ENCODE peak calls at places on chromosome 17, in five cellular contexts. N is IMR-90, I is H1, W is neuronal stem cell, S is mesenchymal stem cell. A is an unnamed sample.

GRCh38 chr17:20141201-20141999 is 132.2 kb downstream of the SPECC1 start:
- DNase-seq in I (no peak), W (no peak), N (no peak), S (peak), A (peak)

GRCh38 chr17:151886-152859 is 14.8 kb downstream of the SCGB1C2 start:
- DNase-seq in N (peak), S (peak), W (no peak), I (peak), A (no peak)

GRCh38 chr17:78672880-78673371 is 95.7 kb upstream of the DNAH17 start:
- DNase-seq in W (no peak), S (peak), N (no peak), I (no peak), A (no peak)

GRCh38 chr17:67687541-67687940 is 30.2 kb upstream of the NOL11 start:
- DNase-seq in W (no peak), S (no peak), N (no peak), I (no peak), A (no peak)

GRCh38 chr17:50943575-50943933 is 77.4 kb upstream of the TOB1 start:
- DNase-seq in N (no peak), S (no peak), I (no peak), W (no peak), A (no peak)

GRCh38 chr17:43175213-43176118 is 4.5 kb downstream of the NBR1 start:
- DNase-seq in N (peak), I (no peak), W (no peak), S (peak), A (peak)

GRCh38 chr17:64477849-64478248 is 19.0 kb downstream of the POLG2 start:
- DNase-seq in W (no peak), N (peak), I (no peak), S (no peak), A (no peak)

GRCh38 chr17:6465206-6466003 is 21.1 kb downstream of the PIMREG start:
- DNase-seq in W (no peak), S (no peak), I (no peak), N (no peak), A (no peak)

GRCh38 chr17:67434061-67434525 is 57.0 kb downstream of the PITPNC1 start:
- DNase-seq in I (no peak), N (no peak), S (no peak), W (no peak), A (no peak)

GRCh38 chr17:45043813-45044540 is 7.5 kb downstream of the DCAKD start:
- DNase-seq in S (no peak), W (no peak), N (no peak), I (no peak), A (no peak)

GRCh38 chr17:51764387-51764971 is 394.0 kb downstream of the CA10 start:
- DNase-seq in S (peak), I (peak), W (peak), N (peak), A (peak)

GRCh38 chr17:66397486-66397885 is 95.1 kb downstream of the PRKCA start:
- DNase-seq in W (no peak), N (no peak), S (no peak), I (no peak), A (no peak)

GRCh38 chr17:9906616-9907015 is 1.5 kb upstream of the RCVRN start:
- DNase-seq in W (no peak), I (no peak), S (no peak), N (no peak), A (no peak)

GRCh38 chr17:419073-419735 is 66.6 kb upstream of the RPH3AL start:
- DNase-seq in W (no peak), S (no peak), I (no peak), N (no peak), A (no peak)

GRCh38 chr17:73045722-73046121 is 46.8 kb downstream of the SLC39A11 start:
- DNase-seq in S (no peak), W (no peak), I (no peak), N (no peak), A (no peak)

GRCh38 chr17:69672924-69673323 is 258.4 kb downstream of the MAP2K6 start:
- DNase-seq in N (peak), S (peak), I (no peak), W (no peak), A (peak)

GRCh38 chr17:50024808-50025207 is 29.8 kb upstream of the DLX3 start:
- DNase-seq in I (no peak), S (no peak), W (no peak), N (no peak), A (no peak)

GRCh38 chr17:40442392-40443195 is 656 bp upstream of the IGFBP4 start:
- DNase-seq in I (no peak), S (peak), N (peak), W (no peak), A (peak)

GRCh38 chr17:1880851-1881630 is 51.2 kb downstream of the RPA1 start:
- DNase-seq in N (peak), W (peak), I (no peak), S (no peak), A (no peak)

GRCh38 chr17:27396941-27397340 is 59.3 kb upstream of the KSR1 start:
- DNase-seq in I (no peak), N (peak), W (no peak), S (peak), A (peak)

GRCh38 chr17:63844293-63844672 is 1.8 kb upstream of the SMARCD2 start:
- DNase-seq in W (no peak), S (no peak), I (no peak), N (no peak), A (no peak)

GRCh38 chr17:82497483-82498405 is 21.8 kb upstream of the FOXK2 start:
- DNase-seq in N (peak), W (peak), I (peak), S (peak), A (peak)

GRCh38 chr17:65332779-65333178 is 195.6 kb downstream of the RGS9 start:
- DNase-seq in W (no peak), N (no peak), S (no peak), I (no peak), A (no peak)

GRCh38 chr17:78993241-78993956 is 13.7 kb upstream of the LGALS3BP start:
- DNase-seq in I (peak), N (peak), S (peak), W (peak), A (peak)

GRCh38 chr17:79648181-79648831 is 37.5 kb upstream of the RBFOX3 start:
- DNase-seq in N (no peak), I (peak), W (no peak), S (no peak), A (no peak)

GRCh38 chr17:81867123-81867951 is 3.8 kb downstream of the ARHGDIA start:
- DNase-seq in S (peak), N (peak), I (peak), W (no peak), A (no peak)

GRCh38 chr17:72974605-72975232 is 117.8 kb downstream of the SLC39A11 start:
- DNase-seq in W (no peak), I (no peak), N (peak), S (peak), A (no peak)

GRCh38 chr17:80918731-80919130 is 72.9 kb upstream of the CHMP6 start:
- DNase-seq in N (no peak), I (no peak), S (no peak), W (no peak), A (no peak)

GRCh38 chr17:37527249-37527851 is 37.7 kb downstream of the DUSP14 start:
- DNase-seq in I (peak), N (peak), S (peak), W (peak), A (peak)

GRCh38 chr17:2900842-2901241 is 104.6 kb downstream of the RAP1GAP2 start:
- DNase-seq in S (no peak), I (no peak), W (no peak), N (no peak), A (no peak)

GRCh38 chr17:63702223-63702577 is 2.3 kb upstream of the LIMD2 start:
- DNase-seq in I (no peak), W (no peak), S (no peak), N (no peak), A (no peak)

GRCh38 chr17:78391843-78392242 is 13.4 kb downstream of the PGS1 start:
- DNase-seq in I (no peak), W (no peak), N (peak), S (peak), A (peak)

GRCh38 chr17:67390646-67391480 is 13.8 kb downstream of the PITPNC1 start:
- DNase-seq in W (no peak), S (peak), I (no peak), N (peak), A (no peak)

GRCh38 chr17:5405400-5405799 is 14.1 kb downstream of the NUP88 start:
- DNase-seq in N (no peak), I (no peak), W (no peak), S (no peak), A (no peak)

GRCh38 chr17:15091825-15092224 is 173.3 kb downstream of the PMP22 start:
- DNase-seq in N (no peak), S (no peak), W (no peak), I (no peak), A (no peak)

GRCh38 chr17:80474933-80475915 is 1.2 kb downstream of the NPTX1 start:
- DNase-seq in W (no peak), S (no peak), I (peak), N (no peak), A (no peak)

GRCh38 chr17:65062168-65062915 is 5.8 kb upstream of the GNA13 start:
- DNase-seq in N (no peak), I (no peak), S (peak), W (no peak), A (peak)

GRCh38 chr17:43940630-43941029 is 1.6 kb downstream of the PPY start:
- DNase-seq in N (peak), S (peak), I (peak), W (peak), A (peak)

GRCh38 chr17:38428643-38429371 is 543 bp downstream of the ARHGAP23 start:
- DNase-seq in S (peak), N (peak), I (peak), W (no peak), A (no peak)

GRCh38 chr17:48103379-48103715 is 2.1 kb upstream of the CBX1 start:
- DNase-seq in S (no peak), N (no peak), W (no peak), I (no peak), A (no peak)

GRCh38 chr17:48102700-48103378 is 1.6 kb upstream of the CBX1 start:
- DNase-seq in I (no peak), S (no peak), N (no peak), W (no peak), A (no peak)

GRCh38 chr17:48100591-48101011 is 677 bp downstream of the CBX1 start:
- DNase-seq in S (peak), N (peak), I (peak), W (no peak), A (peak)

GRCh38 chr17:48100160-48100559 is 1.1 kb downstream of the CBX1 start:
- DNase-seq in N (peak), S (peak), W (no peak), I (no peak), A (peak)

DNA sequence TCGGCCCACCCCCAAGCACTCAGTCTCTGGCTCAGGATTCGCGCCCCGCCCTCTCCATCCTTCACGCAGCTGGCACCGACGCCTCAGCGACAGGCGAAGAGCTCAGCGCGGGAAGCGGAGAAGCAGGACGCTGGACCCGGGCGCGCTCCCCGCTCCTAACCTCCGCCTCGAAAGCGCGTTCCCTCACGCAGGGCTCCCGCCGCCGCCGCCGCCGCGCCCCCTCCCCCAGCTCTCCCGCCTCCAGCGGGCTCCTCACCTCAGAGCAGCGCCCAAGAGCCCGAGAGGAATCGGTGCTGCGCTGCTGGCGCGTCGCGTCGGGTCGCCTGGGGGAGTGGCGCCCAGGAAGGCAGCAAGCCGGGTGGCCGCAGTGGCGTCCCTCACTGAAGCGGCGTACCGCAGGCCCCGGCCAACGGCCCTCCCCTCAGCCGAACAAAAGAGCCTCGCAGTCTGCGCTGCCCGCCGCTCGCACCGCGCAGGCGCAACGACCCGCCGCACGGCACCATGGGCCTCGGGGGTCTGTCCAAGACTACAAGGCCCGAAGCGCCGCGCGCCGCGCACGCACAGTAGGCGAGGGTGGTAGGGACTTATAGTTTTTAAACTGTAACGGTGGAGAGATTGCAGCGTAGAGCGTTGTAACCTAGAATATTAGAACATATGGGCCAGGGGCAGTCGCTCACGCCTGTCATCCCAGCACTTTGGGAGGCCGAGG is at the start of gene CBX1:
- DNase-seq in I (peak), W (peak), N (peak), S (peak), A (peak)
- H3K14ac ChIP-seq in I (no peak), W (peak), N (peak), S (no peak), A (peak)

GRCh38 chr17:42112552-42113176 is at the start of gene DHX58:
- DNase-seq in N (peak), W (no peak), S (peak), I (no peak), A (peak)
- H3K4me3 ChIP-seq in N (peak), W (no peak), S (no peak), I (no peak), A (no peak)

DNA sequence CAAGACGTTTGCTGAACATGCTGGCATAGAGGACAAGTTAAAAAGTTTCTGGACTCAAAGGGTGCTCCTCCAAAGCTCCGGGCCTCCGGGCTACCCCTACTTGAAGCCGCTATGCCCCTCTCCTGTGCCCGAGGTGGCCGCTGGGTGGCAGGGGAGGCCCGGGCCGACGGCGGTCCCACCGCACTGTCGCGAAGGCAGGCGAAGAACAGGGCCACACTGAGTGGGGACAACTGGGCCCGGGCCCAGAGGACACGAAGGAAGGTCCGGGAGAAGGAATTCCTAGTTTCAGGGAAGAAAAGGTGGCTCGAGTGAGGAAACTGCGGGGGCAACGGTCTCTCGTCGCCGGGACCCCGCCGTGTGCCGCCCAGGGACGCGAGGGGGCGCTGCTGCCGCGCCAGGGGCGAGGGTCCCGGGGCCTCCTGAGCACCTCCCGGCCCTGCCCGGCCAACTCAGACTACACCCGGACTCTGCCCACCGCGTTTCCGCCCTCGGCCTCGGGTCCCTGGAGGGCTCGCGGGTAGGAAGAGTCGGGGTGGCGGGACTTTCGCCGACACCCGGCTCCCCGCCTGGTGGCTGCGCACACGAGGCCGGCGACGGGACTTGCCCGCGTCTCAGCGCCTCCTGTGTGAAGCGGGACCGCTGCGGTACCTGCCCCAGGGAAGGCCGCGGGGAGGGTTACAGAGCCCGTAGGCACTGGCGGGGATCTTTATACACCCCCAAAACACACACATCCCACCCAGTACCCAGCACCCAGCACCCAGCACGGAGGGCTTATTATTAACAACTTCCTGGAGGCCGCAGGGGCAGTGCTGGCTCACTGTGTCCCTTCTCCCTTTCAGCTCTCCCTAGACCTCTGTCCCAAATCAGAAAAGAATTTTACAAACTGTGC is 772 bp upstream of the CHCT1 start:
- DNase-seq in W (peak), N (peak), I (peak), S (peak), A (peak)
- H3K14ac ChIP-seq in W (peak), N (no peak), I (peak), S (no peak), A (peak)

GRCh38 chr17:74922172-74922571 is 883 bp downstream of the USH1G start:
- DNase-seq in S (no peak), I (no peak), N (no peak), W (no peak), A (no peak)

GRCh38 chr17:74925242-74925641 is 1.2 kb downstream of the OTOP2 start:
- DNase-seq in N (no peak), S (no peak), W (no peak), I (no peak), A (no peak)

GRCh38 chr17:74924250-74924948 is at the start of gene OTOP2:
- DNase-seq in S (no peak), W (no peak), I (peak), N (no peak), A (no peak)

GRCh38 chr17:74922694-74923537 is at the start of gene USH1G:
- DNase-seq in S (no peak), N (no peak), I (peak), W (no peak), A (peak)

DNA sequence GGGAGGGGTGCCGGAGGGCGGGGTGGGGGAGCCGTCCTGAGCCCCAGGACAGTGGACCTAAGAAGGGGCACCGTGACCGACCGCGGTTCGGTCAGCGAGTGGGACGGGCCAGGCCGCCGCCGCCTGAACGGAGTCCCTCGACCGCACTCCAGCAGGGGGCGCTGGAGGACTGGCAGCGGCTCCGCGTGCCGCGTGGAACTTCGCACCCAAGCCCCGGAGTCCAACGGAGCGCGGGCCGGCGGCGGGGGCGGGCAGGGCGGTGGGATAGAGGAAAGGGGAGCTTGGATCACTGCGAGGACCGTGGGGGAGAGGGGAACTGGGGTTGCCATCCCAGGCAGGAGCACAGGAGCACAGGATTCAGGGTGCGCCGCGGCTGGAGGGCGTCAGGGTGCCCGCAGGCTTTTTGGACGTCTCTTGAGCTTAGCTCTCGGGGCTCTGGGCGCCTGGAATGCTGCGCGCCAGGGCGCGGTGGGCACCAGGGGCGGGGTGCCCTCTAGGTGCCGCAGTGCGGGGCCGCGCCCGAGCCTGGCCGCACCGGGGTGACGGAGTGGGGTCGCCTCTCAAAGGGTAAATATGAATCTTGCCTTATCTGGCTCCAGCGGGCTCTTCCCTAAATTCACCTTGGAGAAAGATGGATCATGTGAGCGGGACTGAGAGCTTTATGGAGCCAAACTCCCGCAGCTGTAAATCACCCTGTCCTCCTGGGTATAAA is 379 bp upstream of the OTOP2 start:
- DNase-seq in S (peak), N (peak), I (peak), W (peak), A (peak)
- H3K4me3 ChIP-seq in S (no peak), N (no peak), I (peak), W (no peak), A (no peak)

GRCh38 chr17:77380411-77381184 is 239.8 kb downstream of the SEC14L1 start:
- DNase-seq in S (no peak), I (no peak), N (no peak), W (no peak), A (no peak)
- H3K14ac ChIP-seq in S (no peak), I (no peak), N (peak), W (no peak), A (no peak)

GRCh38 chr17:48053758-48054237 is 5.6 kb downstream of the NFE2L1 start:
- DNase-seq in S (no peak), I (no peak), N (no peak), W (no peak), A (no peak)
- H3K4me3 ChIP-seq in S (peak), I (peak), N (no peak), W (no peak), A (no peak)

DNA sequence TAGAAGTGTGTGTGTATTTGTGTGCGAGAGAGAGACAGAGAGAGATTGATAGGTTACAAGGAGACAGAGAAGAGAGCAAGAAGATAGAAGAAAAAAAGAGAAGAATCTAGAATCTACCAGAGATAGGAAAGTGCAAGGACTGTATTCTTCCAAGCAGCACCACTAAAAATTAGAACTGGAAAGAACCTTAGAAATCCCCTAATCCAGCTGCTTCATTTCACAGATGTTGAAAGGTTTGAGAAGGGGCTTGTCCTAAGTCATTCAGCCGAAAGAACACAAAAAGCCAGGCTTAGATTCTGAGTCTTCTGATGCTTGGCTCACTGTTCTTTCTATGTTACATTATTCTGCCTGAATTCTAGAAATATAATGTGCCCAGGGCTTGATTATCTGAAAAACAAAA is 92.2 kb downstream of the HS3ST3A1 start:
- DNase-seq in N (peak), I (no peak), S (no peak), W (peak), A (no peak)
- H3K14ac ChIP-seq in N (no peak), I (no peak), S (no peak), W (no peak), A (no peak)

GRCh38 chr17:55348749-55349354 is 72.8 kb downstream of the MMD start:
- DNase-seq in N (peak), S (peak), W (peak), I (peak), A (peak)
- H3K4me3 ChIP-seq in N (no peak), S (no peak), W (no peak), I (no peak), A (no peak)

A was measured in trophoblast cell.